ENCODE peak calls at places on chromosomes 12 and 14, in five cellular contexts. K is HFF-Myc, F is progenitor cell of endocrine pancreas, B is GM13977, T is mucosa of descending colon. Z is an unnamed sample.

GRCh38 chr12:113987261-113988063 is 21.3 kb upstream of the RBM19 start:
- DNase-seq in K (no peak), F (no peak), B (no peak), T (no peak), Z (no peak)

GRCh38 chr12:132494294-132495164 is 4.6 kb downstream of the FBRSL1 start:
- DNase-seq in K (no peak), F (no peak), B (no peak), T (no peak), Z (no peak)

GRCh38 chr12:50786498-50787231 is 22.8 kb downstream of the ATF1 start:
- DNase-seq in K (peak), F (no peak), B (no peak), T (no peak), Z (no peak)

GRCh38 chr14:73153272-73153671 is 17.0 kb downstream of the PSEN1 start:
- DNase-seq in K (no peak), F (no peak), B (no peak), T (no peak), Z (no peak)

GRCh38 chr14:71932229-71932951 is at the start of gene RGS6:
- DNase-seq in K (no peak), F (peak), B (peak), T (peak), Z (no peak)

GRCh38 chr14:68794130-68794855 is 1.4 kb upstream of the ZFP36L1 start:
- DNase-seq in K (no peak), F (no peak), B (peak), T (peak), Z (peak)

GRCh38 chr12:1474567-1475153 is 119.7 kb downstream of the FBXL14 start:
- DNase-seq in K (peak), F (no peak), B (no peak), T (no peak), Z (no peak)

GRCh38 chr14:96069421-96069820 is 30.3 kb downstream of the C14orf132 start:
- DNase-seq in K (no peak), F (no peak), B (no peak), T (no peak), Z (no peak)

GRCh38 chr14:47366006-47366405 is 309.4 kb downstream of the MDGA2 start:
- DNase-seq in K (no peak), F (no peak), B (no peak), T (no peak), Z (no peak)

GRCh38 chr12:101781834-101782543 is 42.7 kb upstream of the SYCP3 start:
- DNase-seq in K (no peak), F (no peak), B (no peak), T (no peak), Z (no peak)

GRCh38 chr14:37539992-37540391 is 55.1 kb downstream of the FOXA1 start:
- DNase-seq in K (no peak), F (no peak), B (no peak), T (no peak), Z (no peak)

GRCh38 chr14:105220699-105221597 is 27.4 kb upstream of the BTBD6 start:
- DNase-seq in K (no peak), F (no peak), B (no peak), T (no peak), Z (no peak)

GRCh38 chr14:102071283-102071998 is 15.4 kb downstream of the HSP90AA1 start:
- DNase-seq in K (no peak), F (no peak), B (no peak), T (no peak), Z (no peak)

GRCh38 chr12:127770123-127770522 is 496.8 kb upstream of the TMEM132C start:
- DNase-seq in K (no peak), F (no peak), B (no peak), T (no peak), Z (no peak)

GRCh38 chr14:63993992-63994391 is 141.2 kb downstream of the SYNE2 start:
- DNase-seq in K (no peak), F (no peak), B (no peak), T (no peak), Z (no peak)
- TF ChIP-seq CTCF in K (peak), F (no peak), B (peak), T (no peak), Z (no peak)

DNA sequence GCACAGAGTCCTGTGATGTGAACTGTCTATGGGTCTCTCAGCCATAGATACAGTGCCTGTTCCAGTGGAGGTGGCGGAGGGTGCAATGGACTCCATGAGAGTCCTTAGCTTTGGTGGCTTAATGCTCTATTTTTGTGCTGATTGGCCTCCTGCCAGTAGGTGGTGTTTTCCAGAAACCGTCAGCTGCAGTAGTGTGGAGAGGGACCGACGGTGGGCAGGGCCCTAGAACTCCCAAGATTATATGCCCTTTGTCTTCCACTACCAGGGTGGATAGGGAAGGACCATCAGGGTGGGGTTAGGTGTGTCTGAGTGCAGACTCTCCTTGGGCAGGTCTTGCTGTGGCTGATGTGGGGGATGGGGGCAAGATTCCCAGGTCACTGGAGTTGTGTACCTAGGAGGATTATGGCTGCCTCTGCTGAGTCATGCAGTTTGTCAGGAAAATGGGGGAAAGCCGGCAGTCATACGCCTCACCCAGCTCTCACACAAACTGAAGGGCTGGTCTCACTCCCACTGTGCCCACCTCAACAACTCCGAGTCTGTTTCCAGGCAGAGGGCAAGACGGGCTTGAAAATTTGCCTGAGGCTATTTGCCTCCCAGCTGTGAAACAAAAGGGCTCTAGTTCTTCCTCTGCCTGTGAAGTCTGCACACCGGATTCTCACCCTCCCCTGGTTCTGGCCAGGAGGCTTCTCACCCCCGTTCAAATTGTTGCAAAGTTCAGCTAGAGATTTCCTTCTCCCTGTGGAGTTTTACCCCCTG is 24.9 kb upstream of the ZDHHC17 start:
- DNase-seq in K (no peak), F (no peak), B (no peak), T (no peak), Z (no peak)
- TF ChIP-seq CTCF in K (no peak), F (no peak), B (no peak), T (no peak), Z (no peak)

DNA sequence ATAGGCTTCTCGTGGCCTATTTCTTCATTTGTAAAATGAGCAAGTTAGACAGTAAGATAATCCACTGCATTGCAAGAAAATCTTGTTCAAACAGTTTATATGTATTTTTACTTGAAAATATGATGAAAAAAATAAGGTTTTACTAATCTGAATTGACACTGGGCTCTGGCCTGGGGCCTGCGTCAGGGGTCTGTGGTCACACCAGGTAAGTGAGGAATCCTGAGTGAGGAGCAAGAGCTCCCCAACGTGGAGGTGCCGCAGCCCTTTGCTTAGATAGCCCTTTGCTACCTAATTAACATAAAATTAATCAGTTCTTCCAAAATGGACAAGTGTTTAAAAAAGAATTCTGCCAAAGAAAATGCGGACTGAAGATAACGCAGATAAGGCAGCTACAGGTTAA is 39.1 kb upstream of the STAB2 start:
- DNase-seq in K (no peak), F (no peak), B (no peak), T (no peak), Z (no peak)
- TF ChIP-seq CTCF in K (no peak), F (no peak), B (peak), T (no peak), Z (no peak)

GRCh38 chr12:21774358-21775129 is at the start of gene KCNJ8:
- DNase-seq in K (no peak), F (peak), B (no peak), T (peak), Z (peak)

GRCh38 chr12:21775130-21775920 is 819 bp upstream of the KCNJ8 start:
- DNase-seq in K (no peak), F (no peak), B (no peak), T (no peak), Z (no peak)

GRCh38 chr12:21773799-21774198 is 707 bp downstream of the KCNJ8 start:
- DNase-seq in K (no peak), F (no peak), B (no peak), T (no peak), Z (no peak)

GRCh38 chr12:21771311-21771710 is 3.2 kb downstream of the KCNJ8 start:
- DNase-seq in K (no peak), F (no peak), B (no peak), T (no peak), Z (no peak)

DNA sequence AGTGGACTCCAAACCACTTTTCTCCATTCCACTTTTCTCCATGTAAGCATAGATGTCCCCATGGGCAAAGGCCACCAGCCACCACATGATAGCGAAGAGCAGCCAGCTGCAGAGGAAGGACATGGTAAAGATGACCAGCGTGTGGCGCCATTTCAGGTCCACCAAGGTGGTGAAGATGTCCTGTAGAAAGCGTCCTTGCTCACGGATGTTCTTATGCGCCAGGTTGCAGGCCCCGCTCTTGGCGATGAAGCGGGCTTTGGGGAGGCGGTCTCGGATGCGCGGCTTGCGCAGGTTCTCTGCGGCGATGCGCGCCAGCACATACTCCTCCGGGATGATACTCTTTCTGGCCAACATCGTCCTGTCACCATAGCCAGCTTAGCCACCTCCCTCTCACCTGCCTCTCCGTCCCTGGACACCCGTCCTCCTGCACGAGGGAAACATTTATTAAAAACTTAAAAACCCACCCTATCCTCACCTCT is 1.2 kb downstream of the KCNJ8 start:
- DNase-seq in K (no peak), F (peak), B (no peak), T (peak), Z (peak)
- TF ChIP-seq CTCF in K (peak), F (peak), B (peak), T (no peak), Z (no peak)

GRCh38 chr12:99769581-99769980 is 122.0 kb downstream of the GARIN6 start:
- DNase-seq in K (no peak), F (no peak), B (no peak), T (no peak), Z (no peak)

GRCh38 chr12:99765469-99766114 is 118.0 kb downstream of the GARIN6 start:
- DNase-seq in K (no peak), F (no peak), B (no peak), T (no peak), Z (no peak)

GRCh38 chr12:99768758-99769157 is 121.2 kb downstream of the GARIN6 start:
- DNase-seq in K (no peak), F (no peak), B (no peak), T (no peak), Z (no peak)

GRCh38 chr12:99766408-99766807 is 118.9 kb downstream of the GARIN6 start:
- DNase-seq in K (no peak), F (no peak), B (no peak), T (no peak), Z (no peak)

DNA sequence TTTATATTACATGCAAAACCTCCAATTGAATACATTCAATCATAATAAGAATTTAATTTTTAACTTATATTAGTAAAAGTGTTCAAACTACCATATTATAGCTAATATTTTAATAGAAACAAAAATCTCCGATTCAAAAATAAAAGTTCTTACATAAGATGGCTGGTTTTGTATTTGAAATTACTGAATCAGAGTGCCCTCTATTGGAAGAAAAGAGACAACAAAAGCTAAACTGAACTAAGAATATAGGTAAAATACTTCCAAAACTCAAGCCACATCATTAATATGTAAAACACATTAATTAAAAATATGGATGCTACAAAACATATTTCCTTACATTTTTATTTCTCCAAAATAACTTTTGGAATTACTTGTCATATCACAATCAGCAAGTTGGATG is 120.3 kb downstream of the GARIN6 start:
- DNase-seq in K (no peak), F (no peak), B (no peak), T (no peak), Z (no peak)
- TF ChIP-seq CTCF in K (no peak), F (peak), B (peak), T (no peak), Z (peak)